ENCODE peak calls at places on chromosomes 12 and 14, in four cellular contexts. One of them, this sample, is unnamed.

GRCh38 chr14:88005978-88006851 is 1.3 kb downstream of the GPR65 start:
- DNase-seq in smooth muscle cell of the brain vasculature: no peak
- DNase-seq in left ventricle myocardium superior: no peak
- DNase-seq in HuH-7.5: no peak
- DNase-seq in this sample: no peak

GRCh38 chr12:52235001-52235760 is 2.1 kb downstream of the KRT7 start:
- DNase-seq in left ventricle myocardium superior: no peak
- DNase-seq in smooth muscle cell of the brain vasculature: no peak
- DNase-seq in HuH-7.5: no peak
- DNase-seq in this sample: no peak

GRCh38 chr12:122836027-122836921 is 1.0 kb downstream of the HIP1R start:
- DNase-seq in HuH-7.5: peak
- DNase-seq in smooth muscle cell of the brain vasculature: no peak
- DNase-seq in left ventricle myocardium superior: peak
- DNase-seq in this sample: peak

GRCh38 chr12:108146035-108146893 is 17.2 kb downstream of the WSCD2 start:
- DNase-seq in HuH-7.5: no peak
- DNase-seq in left ventricle myocardium superior: no peak
- DNase-seq in smooth muscle cell of the brain vasculature: no peak
- DNase-seq in this sample: no peak

GRCh38 chr12:67517181-67517887 is 131.2 kb upstream of the DYRK2 start:
- DNase-seq in smooth muscle cell of the brain vasculature: no peak
- DNase-seq in left ventricle myocardium superior: no peak
- DNase-seq in HuH-7.5: no peak
- DNase-seq in this sample: peak

GRCh38 chr14:62645649-62646048 is 399.6 kb downstream of the KCNH5 start:
- DNase-seq in HuH-7.5: no peak
- DNase-seq in left ventricle myocardium superior: no peak
- DNase-seq in smooth muscle cell of the brain vasculature: no peak
- DNase-seq in this sample: no peak

GRCh38 chr14:33692762-33693161 is 258.1 kb downstream of the EGLN3 start:
- DNase-seq in smooth muscle cell of the brain vasculature: peak
- DNase-seq in HuH-7.5: no peak
- DNase-seq in left ventricle myocardium superior: no peak
- DNase-seq in this sample: no peak

GRCh38 chr12:52139579-52140062 is 52.2 kb downstream of the KRT80 start:
- DNase-seq in left ventricle myocardium superior: no peak
- DNase-seq in HuH-7.5: peak
- DNase-seq in smooth muscle cell of the brain vasculature: no peak
- DNase-seq in this sample: no peak

GRCh38 chr14:23829736-23830474 is 123.7 kb upstream of the DHRS4 start:
- DNase-seq in left ventricle myocardium superior: no peak
- DNase-seq in smooth muscle cell of the brain vasculature: peak
- DNase-seq in HuH-7.5: peak
- DNase-seq in this sample: peak

GRCh38 chr12:22858849-22859569 is 234.0 kb downstream of the ETNK1 start:
- DNase-seq in HuH-7.5: no peak
- DNase-seq in smooth muscle cell of the brain vasculature: no peak
- DNase-seq in left ventricle myocardium superior: no peak
- DNase-seq in this sample: no peak

GRCh38 chr12:20101046-20101445 is 267.3 kb upstream of the PDE3A start:
- DNase-seq in left ventricle myocardium superior: peak
- DNase-seq in smooth muscle cell of the brain vasculature: no peak
- DNase-seq in HuH-7.5: no peak
- DNase-seq in this sample: no peak

GRCh38 chr14:43356984-43357545 is 1150.0 kb downstream of the FSCB start:
- DNase-seq in left ventricle myocardium superior: no peak
- DNase-seq in smooth muscle cell of the brain vasculature: no peak
- DNase-seq in HuH-7.5: no peak
- DNase-seq in this sample: no peak

GRCh38 chr14:93402951-93403350 is 27.8 kb upstream of the UNC79 start:
- DNase-seq in smooth muscle cell of the brain vasculature: no peak
- DNase-seq in left ventricle myocardium superior: no peak
- DNase-seq in HuH-7.5: no peak
- DNase-seq in this sample: no peak